ENCODE peak calls at places on chromosomes 4 and X, in five cellular contexts. B is Panc1; K is dermis blood vessel endothelial cell; A is GM23248; G is activated CD4-positive, alpha-beta T cell treated with anti-CD3 and anti-CD28 coated beads for 4 hours. Y is an unnamed sample.

GRCh38 chr4:182286035-182286434 is 42.8 kb downstream of the TENM3 start:
- DNase-seq in B (no peak), K (no peak), A (no peak), G (no peak), Y (no peak)

GRCh38 chrX:112677167-112677566 is 2.6 kb downstream of the LHFPL1 start:
- DNase-seq in B (no peak), K (no peak), A (peak; percentile 57), G (no peak), Y (no peak)

GRCh38 chr4:69965628-69966027 is at the start of gene CSN2:
- DNase-seq in B (no peak), K (no peak), A (no peak), G (no peak), Y (no peak)

GRCh38 chr4:128286474-128287158 is 997 bp downstream of the PGRMC2 start:
- DNase-seq in B (no peak), K (peak; percentile 55), A (peak; percentile 73), G (peak; percentile 3), Y (no peak)

GRCh38 chr4:76830612-76831474 is 67.1 kb downstream of the SOWAHB start:
- DNase-seq in B (peak; percentile 88), K (peak; percentile 97), A (peak; percentile 73), G (no peak), Y (no peak)

GRCh38 chr4:77348815-77349214 is 191.8 kb downstream of the CCNG2 start:
- DNase-seq in B (no peak), K (no peak), A (no peak), G (no peak), Y (no peak)

GRCh38 chrX:93419642-93420041 is 253.7 kb downstream of the NAP1L3 start:
- DNase-seq in B (no peak), K (no peak), A (no peak), G (no peak), Y (no peak)

GRCh38 chr4:15649914-15650545 is 5.1 kb downstream of the FBXL5 start:
- DNase-seq in B (peak; percentile 42), K (peak; percentile 63), A (peak; percentile 70), G (peak; percentile 45), Y (peak; percentile 52)

GRCh38 chr4:135949926-135950325 is 1582.4 kb downstream of the PCDH18 start:
- DNase-seq in B (no peak), K (no peak), A (no peak), G (no peak), Y (no peak)

GRCh38 chr4:75849459-75849858 is 52.8 kb downstream of the PPEF2 start:
- DNase-seq in B (no peak), K (peak; percentile 47), A (peak; percentile 31), G (no peak), Y (peak; percentile 68)

GRCh38 chr4:66059131-66059530 is 388.8 kb upstream of the EPHA5 start:
- DNase-seq in B (no peak), K (no peak), A (no peak), G (no peak), Y (no peak)

GRCh38 chr4:4333265-4333706 is 43.2 kb downstream of the ZBTB49 start:
- DNase-seq in B (no peak), K (no peak), A (peak; percentile 80), G (no peak), Y (no peak)

GRCh38 chr4:183747931-183748664 is 89.0 kb downstream of the TRAPPC11 start:
- DNase-seq in B (no peak), K (peak; percentile 37), A (no peak), G (no peak), Y (no peak)

GRCh38 chrX:110268875-110269274 is 49.0 kb downstream of the AMMECR1 start:
- DNase-seq in B (no peak), K (no peak), A (peak; percentile 30), G (no peak), Y (no peak)

GRCh38 chr4:127604949-127605709 is 27.6 kb upstream of the INTU start:
- DNase-seq in B (no peak), K (peak; percentile 56), A (peak; percentile 79), G (no peak), Y (no peak)

GRCh38 chr4:38128478-38129451 is 168.6 kb downstream of the PTTG2 start:
- DNase-seq in B (no peak), K (no peak), A (peak; percentile 93), G (peak; percentile 66), Y (no peak)

GRCh38 chrX:101682723-101683122 is 23.1 kb upstream of the ARMCX2 start:
- DNase-seq in B (no peak), K (no peak), A (peak; percentile 48), G (no peak), Y (no peak)

GRCh38 chr4:184473515-184474260 is 662 bp downstream of the IRF2 start:
- DNase-seq in B (no peak), K (peak; percentile 57), A (peak; percentile 70), G (peak; percentile 62), Y (no peak)

GRCh38 chr4:182604953-182605352 is 312.2 kb downstream of the DCTD start:
- DNase-seq in B (no peak), K (peak; percentile 97), A (no peak), G (no peak), Y (no peak)

GRCh38 chr4:138650917-138651564 is 364.5 kb upstream of the NOCT start:
- DNase-seq in B (no peak), K (no peak), A (peak; percentile 81), G (no peak), Y (no peak)

GRCh38 chrX:45628041-45628440 is 427.4 kb upstream of the DIPK2B start:
- DNase-seq in B (no peak), K (peak; percentile 5), A (peak; percentile 32), G (no peak), Y (no peak)

GRCh38 chr4:182251116-182251515 is 7.9 kb downstream of the TENM3 start:
- DNase-seq in B (no peak), K (no peak), A (no peak), G (no peak), Y (no peak)

GRCh38 chr4:23932935-23933334 is 43.1 kb upstream of the PPARGC1A start:
- DNase-seq in B (no peak), K (no peak), A (peak; percentile 64), G (no peak), Y (no peak)

GRCh38 chr4:86048426-86048825 is 311.4 kb downstream of the MAPK10 start:
- DNase-seq in B (no peak), K (no peak), A (peak; percentile 88), G (no peak), Y (no peak)

GRCh38 chr4:146335763-146336412 is 121.5 kb downstream of the REELD1 start:
- DNase-seq in B (no peak), K (peak; percentile 38), A (peak; percentile 14), G (no peak), Y (no peak)

GRCh38 chr4:185849543-185850185 is 37.7 kb upstream of the SORBS2 start:
- DNase-seq in B (no peak), K (no peak), A (peak; percentile 59), G (no peak), Y (no peak)

GRCh38 chr4:84394386-84394785 is 104.7 kb downstream of the NKX6-1 start:
- DNase-seq in B (no peak), K (no peak), A (no peak), G (no peak), Y (no peak)

GRCh38 chrX:102899940-102900916 is 36.8 kb upstream of the RAB40AL start:
- DNase-seq in B (peak; percentile 46), K (peak; percentile 78), A (peak; percentile 65), G (peak; percentile 13), Y (peak; percentile 64)

GRCh38 chr4:32775049-32775448 is 2054.9 kb downstream of the PCDH7 start:
- DNase-seq in B (peak; percentile 0), K (no peak), A (no peak), G (no peak), Y (peak; percentile 20)

GRCh38 chrX:24963823-24964222 is 51.9 kb downstream of the ARX start:
- DNase-seq in B (no peak), K (no peak), A (no peak), G (no peak), Y (no peak)

GRCh38 chr4:185304944-185305690 is 90.6 kb downstream of the LRP2BP start:
- DNase-seq in B (no peak), K (peak; percentile 50), A (peak; percentile 25), G (peak; percentile 6), Y (no peak)

GRCh38 chrX:136585960-136586359 is 53.9 kb downstream of the VGLL1 start:
- DNase-seq in B (no peak), K (no peak), A (no peak), G (no peak), Y (no peak)

GRCh38 chrX:31223817-31224216 is 152.0 kb upstream of the FTHL17 start:
- DNase-seq in B (no peak), K (peak; percentile 53), A (peak; percentile 80), G (no peak), Y (no peak)

GRCh38 chr4:179040259-179040658 is 1598.0 kb upstream of the AGA start:
- DNase-seq in B (no peak), K (no peak), A (no peak), G (no peak), Y (no peak)

GRCh38 chr4:86432552-86433134 is 72.8 kb upstream of the MAPK10 start:
- DNase-seq in B (no peak), K (no peak), A (no peak), G (no peak), Y (no peak)

GRCh38 chr4:83599183-83599582 is 63.3 kb downstream of the GPAT3 start:
- DNase-seq in B (no peak), K (peak; percentile 27), A (peak; percentile 14), G (no peak), Y (no peak)

GRCh38 chr4:147760176-147760575 is 28.3 kb downstream of the ARHGAP10 start:
- DNase-seq in B (no peak), K (no peak), A (no peak), G (no peak), Y (no peak)